ENCODE peak calls at places on chromosome 11, in five cellular contexts. One of them, this sample, is unnamed.

GRCh38 chr11:9568854-9569587 is 4.4 kb upstream of the WEE1 start:
- DNase-seq in ecto neural progenitor cell: no peak
- DNase-seq in stromal cell of bone marrow: peak; percentile 95
- DNase-seq in CD4-positive, alpha-beta T cell: no peak
- DNase-seq in fibroblast of mammary gland: peak; percentile 90
- DNase-seq in this sample: peak; percentile 42

GRCh38 chr11:8332196-8332595 is 68.5 kb upstream of the LMO1 start:
- DNase-seq in ecto neural progenitor cell: no peak
- DNase-seq in stromal cell of bone marrow: no peak
- DNase-seq in CD4-positive, alpha-beta T cell: no peak
- DNase-seq in fibroblast of mammary gland: no peak
- DNase-seq in this sample: no peak

GRCh38 chr11:34150494-34151151 is 45.2 kb downstream of the NAT10 start:
- DNase-seq in ecto neural progenitor cell: no peak
- DNase-seq in stromal cell of bone marrow: no peak
- DNase-seq in CD4-positive, alpha-beta T cell: no peak
- DNase-seq in fibroblast of mammary gland: peak; percentile 65
- DNase-seq in this sample: no peak

GRCh38 chr11:69609351-69609750 is 31.6 kb upstream of the CCND1 start:
- DNase-seq in ecto neural progenitor cell: no peak
- DNase-seq in stromal cell of bone marrow: no peak
- DNase-seq in CD4-positive, alpha-beta T cell: no peak
- DNase-seq in fibroblast of mammary gland: peak; percentile 10
- DNase-seq in this sample: no peak

GRCh38 chr11:118417801-118418200 is 16.4 kb downstream of the ATP5MG start:
- DNase-seq in ecto neural progenitor cell: no peak
- DNase-seq in stromal cell of bone marrow: no peak
- DNase-seq in CD4-positive, alpha-beta T cell: no peak
- DNase-seq in fibroblast of mammary gland: no peak
- DNase-seq in this sample: peak; percentile 24

GRCh38 chr11:74978041-74978440 is 10.7 kb upstream of the NEU3 start:
- DNase-seq in ecto neural progenitor cell: no peak
- DNase-seq in stromal cell of bone marrow: no peak
- DNase-seq in CD4-positive, alpha-beta T cell: no peak
- DNase-seq in fibroblast of mammary gland: no peak
- DNase-seq in this sample: no peak

GRCh38 chr11:45857834-45858492 is 10.7 kb downstream of the CRY2 start:
- DNase-seq in ecto neural progenitor cell: no peak
- DNase-seq in stromal cell of bone marrow: peak; percentile 98
- DNase-seq in CD4-positive, alpha-beta T cell: no peak
- DNase-seq in fibroblast of mammary gland: peak; percentile 96
- DNase-seq in this sample: no peak

GRCh38 chr11:133366088-133366487 is 166.2 kb downstream of the OPCML start:
- DNase-seq in ecto neural progenitor cell: no peak
- DNase-seq in stromal cell of bone marrow: no peak
- DNase-seq in CD4-positive, alpha-beta T cell: no peak
- DNase-seq in fibroblast of mammary gland: no peak
- DNase-seq in this sample: no peak

GRCh38 chr11:104795511-104796213 is 102.6 kb downstream of the CASP12 start:
- DNase-seq in ecto neural progenitor cell: no peak
- DNase-seq in stromal cell of bone marrow: no peak
- DNase-seq in CD4-positive, alpha-beta T cell: no peak
- DNase-seq in fibroblast of mammary gland: no peak
- DNase-seq in this sample: no peak

GRCh38 chr11:64729851-64730382 is 6.9 kb upstream of the NRXN2 start:
- DNase-seq in ecto neural progenitor cell: peak; percentile 92
- DNase-seq in stromal cell of bone marrow: no peak
- DNase-seq in CD4-positive, alpha-beta T cell: no peak
- DNase-seq in fibroblast of mammary gland: no peak
- DNase-seq in this sample: peak; percentile 96

This sample was measured in H7.